ENCODE peak calls at places on chromosomes 7 and 10, in five cellular contexts. W is RWPE2; M is SK-N-SH treated with all-trans-retinoic acid at 6 μM for 48 hours; Q is natural killer cell treated with Interleukin-12 subunit alpha and Interleukin-12 subunit beta and Interleukin-15 and Interleukin-18, amount 100 ng/mL, for 72 hours; S is gastroesophageal sphincter. L is an unnamed sample.

GRCh38 chr7:47715631-47716068 is 133.7 kb upstream of the TNS3 start:
- ATAC-seq in W (no peak), M (no peak), Q (no peak), S (no peak), L (no peak)

GRCh38 chr10:51007781-51008180 is 66.5 kb upstream of the PRKG1 start:
- ATAC-seq in W (peak), M (no peak), Q (no peak), S (no peak), L (no peak)

GRCh38 chr10:810351-810846 is 120.9 kb upstream of the DIP2C start:
- ATAC-seq in W (no peak), M (peak), Q (no peak), S (no peak), L (no peak)

GRCh38 chr10:119724630-119725549 is 960 bp upstream of the INPP5F start:
- ATAC-seq in W (peak), M (no peak), Q (no peak), S (no peak), L (peak)

GRCh38 chr7:30147223-30147622 is 12.4 kb downstream of the MTURN start:
- ATAC-seq in W (no peak), M (no peak), Q (peak), S (no peak), L (no peak)

GRCh38 chr7:26858229-26858568 is 6.2 kb downstream of the SKAP2 start:
- ATAC-seq in W (no peak), M (no peak), Q (no peak), S (no peak), L (no peak)

GRCh38 chr10:6398419-6398818 is 181.7 kb downstream of the PRKCQ start:
- ATAC-seq in W (no peak), M (no peak), Q (no peak), S (no peak), L (peak)

GRCh38 chr10:80507484-80507880 is 30.2 kb upstream of the SH2D4B start:
- ATAC-seq in W (no peak), M (no peak), Q (no peak), S (no peak), L (no peak)

GRCh38 chr10:57830877-57831535 is 436.7 kb downstream of the IPMK start:
- ATAC-seq in W (no peak), M (no peak), Q (no peak), S (no peak), L (no peak)

GRCh38 chr10:61016630-61017029 is 72.6 kb upstream of the RHOBTB1 start:
- ATAC-seq in W (no peak), M (no peak), Q (no peak), S (no peak), L (no peak)

GRCh38 chr7:94856643-94857042 is 50.8 kb upstream of the PPP1R9A start:
- ATAC-seq in W (no peak), M (no peak), Q (no peak), S (no peak), L (no peak)

GRCh38 chr10:12961416-12961815 is 40.1 kb downstream of the CCDC3 start:
- ATAC-seq in W (no peak), M (no peak), Q (no peak), S (peak), L (no peak)

GRCh38 chr7:30727061-30727945 is 24.6 kb upstream of the INMT start:
- ATAC-seq in W (peak), M (peak), Q (peak), S (no peak), L (peak)

GRCh38 chr7:28151965-28152364 is 28.6 kb downstream of the JAZF1 start:
- ATAC-seq in W (peak), M (no peak), Q (peak), S (no peak), L (peak)

GRCh38 chr10:112782176-112782907 is 167.7 kb upstream of the TCF7L2 start:
- ATAC-seq in W (no peak), M (no peak), Q (no peak), S (peak), L (no peak)

GRCh38 chr10:48697821-48698764 is 13.4 kb downstream of the WDFY4 start:
- ATAC-seq in W (no peak), M (no peak), Q (no peak), S (no peak), L (no peak)

L was measured in activated T-helper 17 cell treated with anti-CD3 and anti-CD28 coated beads, Interleukin-2, amount 50 U/mL, for 72 hours.